ENCODE peak calls at places on chromosomes 1 and 21, in seven cellular contexts. W, C, E, K, G, T and J are unnamed samples.

GRCh38 chr1:246001142-246001812 is 505.8 kb downstream of the SMYD3 start:
- DNase-seq in W (no peak), C (no peak), E (no peak), K (no peak), G (no peak), T (no peak), J (no peak)

GRCh38 chr1:118254483-118254882 is 69.5 kb upstream of the SPAG17 start:
- DNase-seq in W (no peak), C (no peak), E (no peak), K (no peak), G (no peak), T (no peak), J (peak)

GRCh38 chr1:192737311-192737710 is 71.5 kb upstream of the RGS2 start:
- DNase-seq in W (no peak), C (no peak), E (no peak), K (no peak), G (no peak), T (no peak), J (no peak)

GRCh38 chr1:202245391-202245790 is 51.8 kb downstream of the LGR6 start:
- DNase-seq in W (no peak), C (no peak), E (no peak), K (no peak), G (no peak), T (no peak), J (no peak)

GRCh38 chr1:19096036-19096833 is 113.8 kb downstream of the UBR4 start:
- DNase-seq in W (no peak), C (no peak), E (no peak), K (peak), G (peak), T (peak), J (peak)

GRCh38 chr1:17616731-17617279 is 77.3 kb downstream of the ARHGEF10L start:
- DNase-seq in W (no peak), C (no peak), E (no peak), K (no peak), G (no peak), T (no peak), J (no peak)

GRCh38 chr1:50603274-50604271 is 180.3 kb upstream of the DMRTA2 start:
- DNase-seq in W (no peak), C (no peak), E (peak), K (no peak), G (no peak), T (peak), J (no peak)

GRCh38 chr1:224894915-224895314 is 34.6 kb upstream of the DNAH14 start:
- DNase-seq in W (no peak), C (no peak), E (no peak), K (peak), G (no peak), T (peak), J (peak)

GRCh38 chr1:8677782-8678181 is 139.7 kb downstream of the RERE start:
- DNase-seq in W (no peak), C (no peak), E (no peak), K (no peak), G (no peak), T (no peak), J (no peak)

GRCh38 chr1:1100296-1100695 is 15.6 kb downstream of the C1orf159 start:
- DNase-seq in W (no peak), C (no peak), E (no peak), K (no peak), G (no peak), T (no peak), J (no peak)

GRCh38 chr21:31084689-31085088 is 46.4 kb upstream of the KRTAP19-8 start:
- DNase-seq in W (no peak), C (no peak), E (no peak), K (no peak), G (no peak), T (no peak), J (no peak)

GRCh38 chr21:46619846-46620245 is 15.0 kb upstream of the S100B start:
- DNase-seq in W (no peak), C (no peak), E (no peak), K (no peak), G (no peak), T (no peak), J (no peak)

GRCh38 chr1:154856544-154856943 is 13.5 kb downstream of the KCNN3 start:
- DNase-seq in W (no peak), C (no peak), E (no peak), K (no peak), G (no peak), T (no peak), J (no peak)